ENCODE peak calls at places on chromosome 17, in four cellular contexts. E, P, N and D are unnamed samples.

GRCh38 chr17:42809250-42809649 is 10.6 kb downstream of the CNTD1 start:
- DNase-seq in P (peak), N (peak), E (no peak), D (peak)

GRCh38 chr17:82566129-82566995 is 46.8 kb downstream of the FOXK2 start:
- DNase-seq in E (no peak), P (no peak), N (no peak), D (no peak)

GRCh38 chr17:37483311-37484039 is 6.2 kb upstream of the DUSP14 start:
- DNase-seq in E (no peak), P (no peak), N (peak), D (peak)

GRCh38 chr17:47895254-47895855 is 681 bp upstream of the SP2 start:
- DNase-seq in P (no peak), N (peak), E (no peak), D (no peak)

GRCh38 chr17:73534575-73534940 is 109.7 kb downstream of the SDK2 start:
- DNase-seq in P (no peak), E (no peak), N (no peak), D (no peak)

GRCh38 chr17:28735242-28735722 is 6.7 kb downstream of the NEK8 start:
- DNase-seq in N (no peak), P (no peak), E (no peak), D (no peak)

GRCh38 chr17:9217151-9218067 is 196.1 kb downstream of the NTN1 start:
- DNase-seq in E (no peak), N (peak), P (no peak), D (peak)

GRCh38 chr17:17784599-17785264 is 52.1 kb downstream of the SREBF1 start:
- DNase-seq in E (no peak), N (no peak), P (no peak), D (no peak)

GRCh38 chr17:73719588-73720071 is 75.4 kb upstream of the SDK2 start:
- DNase-seq in E (peak), N (no peak), P (peak), D (peak)

GRCh38 chr17:35089846-35090193 is 26.3 kb upstream of the RFFL start:
- DNase-seq in P (peak), E (no peak), N (peak), D (peak)

GRCh38 chr17:74532115-74532514 is 840 bp upstream of the CD300LB start:
- DNase-seq in P (peak), N (peak), E (peak), D (no peak)

GRCh38 chr17:65109990-65110680 is 27.0 kb upstream of the RGS9 start:
- DNase-seq in N (no peak), P (no peak), E (no peak), D (no peak)

GRCh38 chr17:28743243-28744103 is at the start of gene TRAF4:
- DNase-seq in P (peak), N (peak), E (peak), D (peak)

GRCh38 chr17:82781894-82782274 is 30.0 kb downstream of the TBCD start:
- DNase-seq in N (peak), E (peak), P (peak), D (peak)

GRCh38 chr17:62780951-62781350 is 27.2 kb downstream of the MARCHF10 start:
- DNase-seq in P (no peak), N (no peak), E (no peak), D (no peak)

GRCh38 chr17:40303009-40303657 is 5.8 kb upstream of the RARA start:
- DNase-seq in P (peak), N (peak), E (no peak), D (peak)

GRCh38 chr17:61795546-61795945 is 67.8 kb downstream of the BRIP1 start:
- DNase-seq in N (no peak), P (no peak), E (no peak), D (no peak)

GRCh38 chr17:14302421-14303099 is 1.7 kb downstream of the HS3ST3B1 start:
- DNase-seq in P (peak), N (peak), E (peak), D (peak)

GRCh38 chr17:59684967-59685366 is 22.3 kb downstream of the PTRH2 start:
- DNase-seq in E (no peak), P (no peak), N (no peak), D (no peak)

GRCh38 chr17:69574257-69575197 is 160.0 kb downstream of the MAP2K6 start:
- DNase-seq in E (no peak), N (no peak), P (no peak), D (peak)

GRCh38 chr17:69573396-69573795 is 158.9 kb downstream of the MAP2K6 start:
- DNase-seq in N (no peak), P (no peak), E (no peak), D (peak)

GRCh38 chr17:69572747-69573146 is 158.2 kb downstream of the MAP2K6 start:
- DNase-seq in P (no peak), E (no peak), N (no peak), D (no peak)

GRCh38 chr17:69577098-69577497 is 162.6 kb downstream of the MAP2K6 start:
- DNase-seq in E (no peak), N (no peak), P (no peak), D (no peak)

GRCh38 chr17:69575346-69575761 is 160.9 kb downstream of the MAP2K6 start:
- DNase-seq in E (no peak), P (no peak), N (no peak), D (peak)
- H3K4me3 ChIP-seq in E (no peak), P (no peak), N (no peak), D (no peak)

DNA sequence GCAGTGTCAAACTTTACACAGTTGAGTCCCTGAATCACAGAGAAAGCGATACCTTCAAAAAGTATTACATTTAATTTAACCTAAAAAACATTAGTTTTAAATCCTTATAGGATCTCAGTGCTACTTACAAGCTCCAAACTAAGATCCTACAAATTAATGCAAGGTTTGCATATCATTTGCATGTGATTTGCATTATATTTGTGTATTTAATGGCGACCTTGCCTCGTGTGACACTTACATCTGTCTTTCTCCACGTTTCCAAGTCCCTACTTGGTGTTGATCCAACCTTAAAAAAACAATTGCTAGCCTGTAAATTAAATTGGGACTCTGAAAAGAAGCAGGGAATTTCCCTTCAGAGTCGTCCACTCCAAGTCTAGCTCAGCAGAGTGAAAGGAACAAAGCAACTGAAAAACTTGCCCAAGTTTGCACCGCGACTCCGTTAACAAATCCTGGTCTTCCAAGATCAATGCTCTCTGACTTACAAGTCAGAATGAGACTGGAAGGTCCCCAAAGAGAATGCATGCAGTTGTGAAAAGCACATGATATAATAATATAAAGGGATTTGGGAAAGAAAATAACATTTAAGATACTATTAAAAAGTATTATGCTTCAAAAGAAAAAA is 739 bp upstream of the FAM117A start:
- DNase-seq in P (no peak), E (no peak), N (no peak), D (no peak)
- H3K4me3 ChIP-seq in P (peak), E (peak), N (peak), D (peak)

GRCh38 chr17:56912105-56912999 is 1.5 kb downstream of the TRIM25 start:
- DNase-seq in E (peak), N (peak), P (peak), D (peak)
- H3K4me3 ChIP-seq in E (peak), N (peak), P (peak), D (peak)

DNA sequence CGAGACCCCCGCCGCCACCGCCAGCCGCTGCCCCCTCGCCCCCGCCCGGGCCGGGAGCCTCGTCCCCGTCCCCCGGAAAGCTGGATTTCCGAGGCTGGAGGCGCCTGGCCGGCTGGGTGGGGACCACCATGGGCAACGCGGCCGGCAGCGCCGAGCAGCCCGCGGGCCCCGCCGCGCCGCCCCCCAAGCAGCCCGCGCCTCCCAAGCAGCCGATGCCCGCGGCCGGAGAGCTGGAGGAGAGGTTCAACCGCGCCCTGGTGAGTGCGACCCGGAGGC is 250 bp downstream of the FMNL1 start:
- DNase-seq in E (no peak), N (no peak), P (no peak), D (no peak)
- H3K4me3 ChIP-seq in E (peak), N (peak), P (peak), D (peak)